ENCODE peak calls at places on chromosomes 12 and 14, in six cellular contexts. D, R, I, V, E and G are unnamed samples.

GRCh38 chr12:112599871-112600270 is 181.1 kb downstream of the PTPN11 start:
- DNase-seq in D (no peak), R (no peak), I (no peak), V (no peak), E (no peak), G (no peak)

GRCh38 chr14:38762845-38763244 is 340.2 kb downstream of the SEC23A start:
- DNase-seq in D (no peak), R (no peak), I (no peak), V (no peak), E (no peak), G (no peak)

GRCh38 chr12:107761502-107761904 is 566 bp upstream of the PRDM4 start:
- DNase-seq in D (no peak), R (peak), I (no peak), V (no peak), E (peak), G (no peak)

GRCh38 chr14:77338332-77338731 is 17.5 kb downstream of the GSTZ1 start:
- DNase-seq in D (no peak), R (no peak), I (no peak), V (no peak), E (no peak), G (no peak)

GRCh38 chr14:70011098-70011497 is 131.9 kb downstream of the SMOC1 start:
- DNase-seq in D (no peak), R (no peak), I (no peak), V (no peak), E (no peak), G (no peak)

GRCh38 chr12:75951399-75952228 is 80.0 kb downstream of the PHLDA1 start:
- DNase-seq in D (no peak), R (peak), I (no peak), V (no peak), E (no peak), G (no peak)

GRCh38 chr12:91327136-91327535 is 144.5 kb upstream of the DCN start:
- DNase-seq in D (no peak), R (no peak), I (no peak), V (no peak), E (no peak), G (no peak)

GRCh38 chr14:101761881-101762529 is 496 bp downstream of the PPP2R5C start:
- DNase-seq in D (no peak), R (peak), I (no peak), V (peak), E (no peak), G (peak)

GRCh38 chr14:70641548-70642312 is at the start of gene TTC9:
- DNase-seq in D (no peak), R (no peak), I (no peak), V (peak), E (no peak), G (peak)

GRCh38 chr12:120939523-120939922 is 35.4 kb upstream of the SPPL3 start:
- DNase-seq in D (peak), R (no peak), I (no peak), V (no peak), E (no peak), G (no peak)

GRCh38 chr14:104937161-104937560 is 12.5 kb downstream of the PLD4 start:
- DNase-seq in D (no peak), R (no peak), I (no peak), V (no peak), E (no peak), G (no peak)

GRCh38 chr14:104135121-104135903 is 3.1 kb upstream of the KIF26A start:
- DNase-seq in D (no peak), R (no peak), I (no peak), V (peak), E (peak), G (no peak)

GRCh38 chr12:57764662-57765002 is 2.2 kb downstream of the CYP27B1 start:
- DNase-seq in D (no peak), R (no peak), I (no peak), V (no peak), E (no peak), G (no peak)

GRCh38 chr12:102730996-102731395 is 186.0 kb downstream of the PAH start:
- DNase-seq in D (no peak), R (no peak), I (no peak), V (no peak), E (no peak), G (no peak)

GRCh38 chr14:103385994-103386491 is 828 bp downstream of the MARK3 start:
- DNase-seq in D (no peak), R (peak), I (no peak), V (peak), E (peak), G (no peak)

GRCh38 chr14:74867673-74868072 is 8.3 kb downstream of the PROX2 start:
- DNase-seq in D (no peak), R (no peak), I (peak), V (peak), E (no peak), G (no peak)

GRCh38 chr12:92146865-92147264 is 1.2 kb upstream of the BTG1 start:
- DNase-seq in D (no peak), R (no peak), I (no peak), V (no peak), E (no peak), G (no peak)

GRCh38 chr12:402127-402456 is 648 bp downstream of the CCDC77 start:
- DNase-seq in D (no peak), R (peak), I (no peak), V (no peak), E (no peak), G (no peak)

GRCh38 chr14:101552786-101553231 is 8.5 kb upstream of the DIO3 start:
- DNase-seq in D (no peak), R (no peak), I (no peak), V (no peak), E (no peak), G (no peak)

GRCh38 chr12:6958609-6959375 is 7.6 kb downstream of the PTPN6 start:
- DNase-seq in D (peak), R (no peak), I (no peak), V (peak), E (no peak), G (no peak)

GRCh38 chr14:100558966-100559365 is 28.3 kb downstream of the BEGAIN start:
- DNase-seq in D (no peak), R (no peak), I (no peak), V (no peak), E (no peak), G (no peak)

GRCh38 chr12:19882418-19882817 is 443.1 kb downstream of the AEBP2 start:
- DNase-seq in D (no peak), R (no peak), I (no peak), V (no peak), E (no peak), G (no peak)

GRCh38 chr14:24232645-24233537 is at the start of gene GMPR2:
- DNase-seq in D (no peak), R (no peak), I (no peak), V (no peak), E (no peak), G (no peak)

GRCh38 chr14:21070610-21071224 is 613 bp downstream of the ARHGEF40 start:
- DNase-seq in D (no peak), R (peak), I (no peak), V (peak), E (no peak), G (no peak)

GRCh38 chr14:54253195-54253947 is 143.4 kb upstream of the CDKN3 start:
- DNase-seq in D (no peak), R (peak), I (no peak), V (no peak), E (no peak), G (no peak)

GRCh38 chr12:6334940-6335450 is 6.9 kb downstream of the TNFRSF1A start:
- DNase-seq in D (no peak), R (no peak), I (no peak), V (no peak), E (no peak), G (no peak)

GRCh38 chr14:101499513-101499912 is 61.8 kb upstream of the DIO3 start:
- DNase-seq in D (no peak), R (no peak), I (no peak), V (no peak), E (no peak), G (no peak)

GRCh38 chr14:44812672-44813071 is 149.1 kb downstream of the KLHL28 start:
- DNase-seq in D (no peak), R (no peak), I (no peak), V (no peak), E (no peak), G (no peak)

GRCh38 chr12:28313631-28314030 is 123.4 kb downstream of the CCDC91 start:
- DNase-seq in D (no peak), R (peak), I (no peak), V (no peak), E (no peak), G (no peak)

GRCh38 chr14:29643415-29644206 is 284.0 kb downstream of the PRKD1 start:
- DNase-seq in D (no peak), R (peak), I (no peak), V (no peak), E (no peak), G (no peak)

GRCh38 chr14:104555621-104556255 is 23.8 kb upstream of the C14orf180 start:
- DNase-seq in D (no peak), R (no peak), I (no peak), V (no peak), E (no peak), G (peak)

GRCh38 chr12:98909749-98910148 is 264.7 kb downstream of the APAF1 start:
- DNase-seq in D (no peak), R (no peak), I (no peak), V (no peak), E (no peak), G (no peak)

GRCh38 chr12:80230068-80230467 is 130.7 kb downstream of the OTOGL start:
- DNase-seq in D (no peak), R (no peak), I (no peak), V (no peak), E (no peak), G (no peak)